ENCODE peak calls at places on chromosomes 6 and 20, in nine cellular contexts. E is AG09319, Y is IMR-90, W is A549, G is type B pancreatic cell, N is Peyer's patch, T is AG10803, M is GM12864, H is fibroblast of mammary gland. C is an unnamed sample.

GRCh38 chr6:52285174-52286068 is 879 bp upstream of the MCM3 start:
- DNase-seq in E (peak), Y (peak), W (no peak), G (no peak), N (no peak), T (peak), M (no peak), H (peak), C (no peak)

GRCh38 chr20:52219441-52219840 is 27.9 kb upstream of the ZFP64 start:
- DNase-seq in E (no peak), Y (peak), W (no peak), G (no peak), N (no peak), T (no peak), M (no peak), H (no peak), C (no peak)

GRCh38 chr6:126302191-126302590 is 37.7 kb upstream of the CENPW start:
- DNase-seq in E (no peak), Y (no peak), W (no peak), G (no peak), N (no peak), T (no peak), M (no peak), H (peak), C (no peak)

GRCh38 chr20:24350923-24351368 is 118.5 kb upstream of the SYNDIG1 start:
- DNase-seq in E (no peak), Y (no peak), W (no peak), G (no peak), N (no peak), T (peak), M (no peak), H (peak), C (no peak)

GRCh38 chr6:161295784-161296183 is 21.9 kb upstream of the AGPAT4 start:
- DNase-seq in E (no peak), Y (no peak), W (no peak), G (no peak), N (no peak), T (no peak), M (no peak), H (no peak), C (no peak)

GRCh38 chr6:3635482-3635881 is 116.0 kb downstream of the PXDC1 start:
- DNase-seq in E (no peak), Y (no peak), W (no peak), G (no peak), N (no peak), T (no peak), M (no peak), H (no peak), C (no peak)

GRCh38 chr20:9458075-9458818 is 56.1 kb upstream of the LAMP5 start:
- DNase-seq in E (no peak), Y (peak), W (peak), G (no peak), N (no peak), T (peak), M (peak), H (peak), C (peak)

GRCh38 chr6:144597511-144597910 is 312.4 kb downstream of the UTRN start:
- DNase-seq in E (no peak), Y (no peak), W (no peak), G (no peak), N (no peak), T (no peak), M (no peak), H (no peak), C (no peak)

GRCh38 chr20:47993035-47993755 is 207.9 kb upstream of the SULF2 start:
- DNase-seq in E (no peak), Y (no peak), W (no peak), G (no peak), N (no peak), T (no peak), M (no peak), H (no peak), C (no peak)

GRCh38 chr20:63273635-63274380 is 1.2 kb downstream of the ARFGAP1 start:
- DNase-seq in E (peak), Y (peak), W (peak), G (no peak), N (no peak), T (peak), M (no peak), H (peak), C (no peak)

GRCh38 chr6:143061597-143062385 is 1.1 kb downstream of the AIG1 start:
- DNase-seq in E (no peak), Y (peak), W (no peak), G (no peak), N (no peak), T (no peak), M (no peak), H (peak), C (no peak)

GRCh38 chr20:23086056-23086551 is at the start of gene CD93:
- DNase-seq in E (no peak), Y (peak), W (no peak), G (no peak), N (no peak), T (no peak), M (no peak), H (no peak), C (no peak)

GRCh38 chr6:167683028-167683862 is 143.5 kb upstream of the AFDN start:
- DNase-seq in E (no peak), Y (peak), W (peak), G (no peak), N (peak), T (no peak), M (no peak), H (peak), C (peak)

GRCh38 chr6:21198032-21198640 is 395.4 kb upstream of the SOX4 start:
- DNase-seq in E (no peak), Y (no peak), W (no peak), G (no peak), N (no peak), T (no peak), M (no peak), H (no peak), C (no peak)

GRCh38 chr6:43976706-43977403 is 150.4 kb downstream of the MRPL14 start:
- DNase-seq in E (no peak), Y (peak), W (no peak), G (peak), N (no peak), T (no peak), M (no peak), H (no peak), C (peak)

GRCh38 chr6:105781248-105781647 is 304.9 kb upstream of the PRDM1 start:
- DNase-seq in E (no peak), Y (no peak), W (no peak), G (no peak), N (no peak), T (no peak), M (no peak), H (no peak), C (no peak)

GRCh38 chr6:89678531-89678930 is 40.0 kb upstream of the LYRM2 start:
- DNase-seq in E (no peak), Y (no peak), W (no peak), G (no peak), N (no peak), T (no peak), M (no peak), H (no peak), C (no peak)

GRCh38 chr6:30725713-30726505 is 5.8 kb downstream of the TUBB start:
- DNase-seq in E (no peak), Y (peak), W (no peak), G (no peak), N (no peak), T (peak), M (no peak), H (peak), C (no peak)

GRCh38 chr20:41553142-41553879 is 64.9 kb downstream of the CHD6 start:
- DNase-seq in E (no peak), Y (no peak), W (no peak), G (no peak), N (no peak), T (no peak), M (no peak), H (no peak), C (no peak)

GRCh38 chr6:13427838-13428527 is 59.4 kb downstream of the GFOD1 start:
- DNase-seq in E (no peak), Y (no peak), W (no peak), G (no peak), N (peak), T (no peak), M (peak), H (no peak), C (peak)

GRCh38 chr6:76594109-76594508 is 521.6 kb upstream of the IMPG1 start:
- DNase-seq in E (no peak), Y (no peak), W (no peak), G (no peak), N (no peak), T (no peak), M (no peak), H (no peak), C (no peak)

GRCh38 chr6:40852667-40853383 is 186.2 kb downstream of the UNC5CL start:
- DNase-seq in E (no peak), Y (no peak), W (peak), G (no peak), N (no peak), T (peak), M (no peak), H (no peak), C (no peak)
- TF ChIP-seq CTCF in E (peak), Y (peak), W (peak), G (peak), N (peak), T (peak), M (peak), H (peak), C (peak)

GRCh38 chr6:32460528-32460927 is 20.8 kb downstream of the HLA-DRA start:
- DNase-seq in E (no peak), Y (no peak), W (no peak), G (no peak), N (no peak), T (no peak), M (no peak), H (no peak), C (no peak)
- TF ChIP-seq CTCF in E (no peak), Y (no peak), W (no peak), G (no peak), N (no peak), T (no peak), M (no peak), H (no peak), C (no peak)

DNA sequence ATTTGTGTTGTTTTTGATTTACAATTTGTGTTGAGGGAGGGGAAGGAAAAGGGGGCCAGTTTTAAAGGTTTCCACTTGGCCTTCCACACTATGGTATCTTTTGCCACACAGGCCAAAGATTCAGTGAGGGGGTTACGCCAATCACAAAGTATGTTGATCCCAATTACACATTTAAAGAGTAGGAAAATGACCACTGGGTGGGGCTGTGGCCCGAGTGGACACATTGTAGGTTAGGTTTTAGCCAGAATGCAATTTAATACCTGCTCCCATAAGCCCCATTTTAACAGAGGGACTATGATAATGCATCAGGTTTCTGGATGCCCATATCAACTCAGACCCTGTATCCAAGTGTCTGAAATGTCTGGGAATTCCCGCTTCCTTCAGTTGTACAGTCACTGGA is 15.6 kb downstream of the VGLL2 start:
- DNase-seq in E (no peak), Y (no peak), W (no peak), G (no peak), N (no peak), T (no peak), M (no peak), H (peak), C (no peak)
- TF ChIP-seq CTCF in E (no peak), Y (peak), W (peak), G (peak), N (no peak), T (no peak), M (no peak), H (peak), C (no peak)

GRCh38 chr6:12291083-12291784 is 1.1 kb downstream of the EDN1 start:
- DNase-seq in E (no peak), Y (no peak), W (no peak), G (no peak), N (no peak), T (no peak), M (no peak), H (no peak), C (no peak)

GRCh38 chr6:12288844-12289654 is 1.1 kb upstream of the EDN1 start:
- DNase-seq in E (no peak), Y (peak), W (peak), G (no peak), N (peak), T (peak), M (no peak), H (peak), C (peak)

GRCh38 chr6:12288211-12288618 is 1.9 kb upstream of the EDN1 start:
- DNase-seq in E (no peak), Y (no peak), W (no peak), G (no peak), N (no peak), T (no peak), M (no peak), H (no peak), C (peak)

GRCh38 chr6:12290490-12290820 is 294 bp downstream of the EDN1 start:
- DNase-seq in E (no peak), Y (no peak), W (no peak), G (no peak), N (no peak), T (no peak), M (no peak), H (no peak), C (no peak)

GRCh38 chr6:12289655-12290489 is at the start of gene EDN1:
- DNase-seq in E (peak), Y (peak), W (peak), G (peak), N (peak), T (peak), M (no peak), H (peak), C (peak)
- TF ChIP-seq CTCF in E (peak), Y (peak), W (no peak), G (peak), N (peak), T (peak), M (peak), H (peak), C (peak)

GRCh38 chr6:120083186-120083585 is 733.6 kb upstream of the MAN1A1 start:
- DNase-seq in E (no peak), Y (no peak), W (no peak), G (no peak), N (no peak), T (no peak), M (no peak), H (no peak), C (no peak)

DNA sequence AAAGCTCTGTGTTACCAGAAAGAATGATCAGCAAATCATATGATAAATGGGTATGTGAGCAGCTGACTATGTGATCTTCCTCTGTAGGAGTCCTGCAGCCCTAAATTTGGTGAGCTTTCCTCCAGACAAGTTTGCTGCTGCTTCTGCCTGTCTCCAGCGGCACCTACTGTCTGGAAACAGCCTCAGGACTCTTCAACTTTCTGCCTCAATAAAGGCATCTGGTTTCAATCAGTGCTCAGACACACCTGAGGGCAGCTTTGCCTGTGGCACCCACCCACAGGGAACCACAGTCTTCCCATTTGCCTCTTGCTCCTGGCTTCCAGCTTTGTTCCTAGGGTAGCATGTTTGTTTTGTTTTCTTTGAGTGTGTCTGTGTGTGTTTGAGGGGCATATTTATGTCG is 727.9 kb upstream of the MAN1A1 start:
- DNase-seq in E (no peak), Y (no peak), W (no peak), G (no peak), N (no peak), T (peak), M (no peak), H (peak), C (no peak)
- TF ChIP-seq CTCF in E (no peak), Y (no peak), W (no peak), G (peak), N (no peak), T (peak), M (peak), H (peak), C (no peak)

DNA sequence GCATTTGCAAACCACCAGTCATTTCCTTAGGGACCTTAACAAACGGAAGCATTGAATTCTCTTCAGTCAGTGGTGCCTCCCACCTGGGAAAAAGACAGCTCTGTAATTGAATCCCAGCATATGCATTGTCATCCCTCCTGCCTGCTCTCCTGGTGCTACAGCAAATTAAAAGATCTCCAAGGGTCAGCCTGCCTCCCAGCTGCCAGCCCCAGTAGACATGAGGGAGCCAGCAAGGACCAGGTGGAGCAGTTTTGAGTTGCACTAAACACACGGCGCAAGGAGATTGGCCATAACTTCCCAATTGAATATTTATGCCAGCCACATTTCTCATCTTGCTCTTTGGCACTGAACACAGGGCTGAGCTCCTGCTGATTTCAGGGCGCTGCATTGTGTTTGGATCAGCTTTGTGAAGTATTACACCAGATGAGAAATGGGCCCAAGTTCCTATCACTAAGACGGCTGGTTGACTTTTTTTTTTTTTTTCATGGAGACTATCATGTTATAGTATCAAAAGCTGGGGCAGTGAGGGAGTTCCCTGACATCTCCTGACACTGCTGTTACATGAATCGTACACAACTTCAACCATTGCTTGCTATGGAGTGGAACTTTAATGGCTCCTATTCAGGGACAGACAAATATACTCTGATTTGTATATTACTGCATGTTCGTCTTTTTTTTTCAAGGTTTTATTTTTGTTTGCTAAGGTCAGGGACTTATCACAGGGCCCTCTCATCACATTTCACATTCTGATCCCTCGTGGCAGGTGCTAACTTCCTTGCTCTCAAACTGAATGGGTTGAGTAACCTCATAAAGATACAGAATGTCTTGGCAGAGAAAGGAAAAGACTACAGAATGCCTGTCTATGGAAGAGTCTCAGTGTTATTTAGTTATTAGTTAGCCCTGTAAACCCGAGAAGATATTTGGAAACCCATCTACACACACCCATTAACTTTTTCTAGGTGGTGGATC is 191.1 kb downstream of the EYA4 start:
- DNase-seq in E (no peak), Y (no peak), W (no peak), G (no peak), N (no peak), T (no peak), M (no peak), H (peak), C (no peak)
- TF ChIP-seq CTCF in E (no peak), Y (no peak), W (no peak), G (no peak), N (no peak), T (no peak), M (no peak), H (no peak), C (no peak)

GRCh38 chr6:158991017-158991723 is 8.8 kb downstream of the RSPH3 start:
- DNase-seq in E (no peak), Y (no peak), W (no peak), G (no peak), N (no peak), T (no peak), M (no peak), H (no peak), C (no peak)
- TF ChIP-seq CTCF in E (no peak), Y (no peak), W (no peak), G (no peak), N (no peak), T (no peak), M (no peak), H (no peak), C (no peak)

DNA sequence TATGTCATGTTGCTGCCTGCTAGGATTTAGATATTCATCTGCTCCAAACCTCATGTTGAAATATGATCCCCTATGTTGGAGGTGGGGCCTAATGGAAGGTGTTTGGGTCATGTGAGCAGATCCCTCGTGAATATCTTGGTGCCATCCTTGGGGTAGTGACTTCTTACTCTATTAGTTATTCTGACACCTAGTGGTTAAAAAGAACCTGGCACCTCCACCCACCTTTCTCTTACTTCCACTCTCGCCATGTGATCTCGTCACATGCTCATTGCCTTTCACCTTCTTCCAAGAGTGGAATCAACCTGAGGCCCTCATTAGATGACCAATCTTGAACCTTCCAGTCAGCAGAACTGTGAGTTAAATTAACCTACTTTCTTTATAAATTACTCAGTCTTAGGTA is 549.4 kb upstream of the SYNCRIP start:
- DNase-seq in E (no peak), Y (no peak), W (no peak), G (no peak), N (no peak), T (peak), M (no peak), H (peak), C (no peak)
- TF ChIP-seq CTCF in E (no peak), Y (peak), W (no peak), G (peak), N (peak), T (peak), M (peak), H (peak), C (no peak)

GRCh38 chr6:7087066-7087465 is 20.7 kb upstream of the RREB1 start:
- DNase-seq in E (no peak), Y (peak), W (no peak), G (no peak), N (no peak), T (peak), M (no peak), H (peak), C (no peak)
- TF ChIP-seq CTCF in E (peak), Y (peak), W (no peak), G (peak), N (peak), T (peak), M (peak), H (peak), C (peak)

DNA sequence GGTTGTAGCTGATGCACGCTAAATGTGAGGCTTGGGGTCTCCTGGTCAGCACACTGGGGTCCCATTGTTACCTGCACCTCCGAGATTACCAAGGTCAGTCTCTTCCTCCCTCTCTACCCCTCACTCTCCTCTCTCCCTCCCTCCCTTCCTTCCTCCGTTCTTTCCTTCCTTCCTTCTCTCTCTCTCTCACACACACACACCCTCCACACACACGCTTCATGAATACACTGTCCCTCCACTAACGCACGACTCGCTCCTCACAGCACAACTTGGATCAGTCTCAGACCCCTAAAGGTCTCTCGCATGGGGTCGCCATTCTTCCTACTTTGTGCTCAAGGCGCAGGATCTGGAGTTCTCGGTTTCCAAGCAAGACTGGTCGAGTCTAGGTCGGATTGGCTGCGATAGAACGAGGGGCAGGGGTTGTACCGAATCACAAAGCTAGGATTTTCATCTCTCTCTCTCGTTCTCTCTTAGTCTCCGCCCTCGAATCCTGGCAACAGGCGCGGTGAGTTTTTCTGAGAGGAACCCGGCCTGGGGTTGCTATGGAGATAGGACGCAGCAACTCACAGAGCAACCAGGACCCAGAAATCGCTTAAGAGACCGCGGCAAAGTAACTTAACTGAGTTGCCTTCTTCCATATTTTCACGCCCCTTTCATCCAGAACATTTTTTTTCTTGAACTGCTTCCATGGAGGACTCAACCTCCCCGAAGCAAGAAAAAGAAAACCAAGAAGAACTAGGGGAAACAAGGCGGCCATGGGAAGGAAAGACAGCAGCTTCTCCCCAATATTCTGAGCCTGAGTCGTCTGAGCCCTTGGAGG is at the start of gene RSPH4A:
- DNase-seq in E (peak), Y (peak), W (peak), G (peak), N (peak), T (peak), M (peak), H (peak), C (peak)
- TF ChIP-seq CTCF in E (peak), Y (peak), W (no peak), G (peak), N (no peak), T (peak), M (no peak), H (peak), C (no peak)